ENCODE peak calls at places on chromosomes 12 and 14, in five cellular contexts. C, J, Z, B and W are unnamed samples. For H3K4me1, the result is how much of the 10 kb centered on the place peaks cover.

GRCh38 chr12:90499793-90500192 is 455.2 kb downstream of the CCER1 start:
- DNase-seq in C (no peak), J (no peak), B (no peak), Z (no peak), W (no peak)

GRCh38 chr12:72271741-72272661 is at the start of gene TRHDE:
- DNase-seq in J (peak), B (peak), C (peak), Z (peak), W (peak)

GRCh38 chr12:11497438-11497837 is 102.1 kb upstream of the PRB2 start:
- DNase-seq in C (no peak), J (no peak), B (no peak), Z (no peak), W (no peak)

GRCh38 chr12:31970199-31970598 is 11.0 kb downstream of the RESF1 start:
- DNase-seq in B (no peak), C (no peak), Z (no peak), J (no peak), W (no peak)

GRCh38 chr12:29559194-29559593 is 61.7 kb upstream of the OVCH1 start:
- DNase-seq in B (no peak), C (no peak), Z (no peak), J (no peak), W (no peak)

GRCh38 chr14:45140661-45141187 is 5.0 kb downstream of the FANCM start:
- DNase-seq in B (no peak), Z (no peak), C (no peak), J (no peak), W (no peak)

GRCh38 chr14:77105118-77105517 is 7.1 kb downstream of the CIPC start:
- DNase-seq in Z (no peak), C (no peak), J (no peak), B (no peak), W (no peak)

GRCh38 chr12:25653487-25654175 is 100.5 kb upstream of the LMNTD1 start:
- DNase-seq in J (no peak), B (no peak), C (no peak), Z (no peak), W (no peak)

GRCh38 chr14:100536721-100537700 is 50.2 kb downstream of the BEGAIN start:
- DNase-seq in Z (no peak), C (no peak), J (peak), B (peak), W (peak)

GRCh38 chr14:101776315-101776714 is 14.8 kb downstream of the PPP2R5C start:
- DNase-seq in Z (no peak), C (no peak), J (no peak), B (no peak), W (no peak)

GRCh38 chr12:28824849-28825248 is 324.2 kb upstream of the FAR2 start:
- DNase-seq in B (no peak), C (no peak), Z (no peak), J (no peak), W (no peak)

GRCh38 chr12:14611640-14612203 is 44.0 kb upstream of the PLBD1 start:
- DNase-seq in C (no peak), B (no peak), J (no peak), Z (no peak), W (no peak)

GRCh38 chr12:112809684-112810083 is 18.1 kb downstream of the RPH3A start:
- DNase-seq in J (no peak), Z (no peak), C (no peak), B (no peak), W (no peak)

DNA sequence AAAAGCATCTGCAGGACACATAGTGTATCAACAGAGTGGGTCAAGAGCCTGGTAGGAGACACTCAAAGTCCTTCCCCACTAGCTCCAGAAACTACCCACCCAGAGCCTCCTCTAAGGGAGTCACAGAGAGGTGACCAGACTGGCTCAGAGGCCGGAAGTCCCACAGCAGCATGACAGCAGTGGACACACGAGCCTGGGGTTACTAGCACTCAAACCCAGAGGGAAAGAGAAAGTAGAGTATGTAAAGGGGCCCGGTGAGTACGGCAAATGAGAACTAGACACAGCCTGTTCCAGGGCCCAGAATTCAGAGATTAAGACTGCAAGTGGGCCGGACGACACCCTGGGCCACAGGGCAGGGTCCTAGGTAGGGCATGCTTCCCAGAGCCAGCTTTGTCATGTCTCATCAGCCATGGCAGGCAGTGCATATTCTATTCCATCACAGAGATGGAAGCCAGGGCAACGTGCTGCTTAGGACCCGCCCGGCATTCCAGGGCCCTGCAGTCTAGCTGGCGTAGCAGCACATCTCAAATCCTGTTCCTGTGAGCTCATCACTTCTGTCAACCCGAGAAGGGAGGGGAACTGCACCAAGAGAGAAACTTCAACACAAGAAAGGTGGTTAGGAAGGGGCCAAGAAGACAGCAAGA is 4.2 kb downstream of the IFFO1 start:
- DNase-seq in J (peak), B (no peak), Z (peak), C (peak), W (peak)
- H3K27ac ChIP-seq in J (peak), B (peak), Z (peak), C (peak), W (peak)

GRCh38 chr12:19000836-19001235 is 128.7 kb upstream of the PLEKHA5 start:
- DNase-seq in Z (no peak), B (no peak), C (no peak), J (no peak), W (no peak)
- H3K4me1 ChIP-seq in Z (under half), B (under half), C (under half), J (under half), W (under half)

DNA sequence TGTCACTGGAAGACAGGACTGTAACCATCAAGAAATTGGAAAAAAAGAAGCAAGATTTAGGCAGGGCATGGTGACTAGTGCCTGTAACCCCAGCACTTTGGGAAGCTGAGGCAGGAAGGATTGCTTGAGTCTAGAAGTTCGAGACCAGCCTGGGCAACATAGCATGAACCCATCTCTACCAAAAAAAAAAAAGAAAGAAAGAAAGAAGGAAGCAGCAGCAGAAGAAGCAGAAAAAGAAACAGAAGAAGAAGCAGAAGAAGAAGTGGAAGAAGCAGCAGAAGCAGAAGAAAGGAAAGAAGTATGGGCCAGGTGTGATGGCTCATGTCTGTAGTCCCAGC is 30.5 kb upstream of the LGALS3 start:
- DNase-seq in B (no peak), Z (no peak), J (no peak), C (no peak), W (no peak)
- H3K27ac ChIP-seq in B (peak), Z (no peak), J (peak), C (no peak), W (peak)

GRCh38 chr14:67442139-67442906 is 30.4 kb upstream of the PLEK2 start:
- DNase-seq in C (no peak), J (no peak), Z (no peak), B (no peak), W (no peak)

GRCh38 chr14:67447033-67447381 is 35.0 kb upstream of the PLEK2 start:
- DNase-seq in J (no peak), B (no peak), C (no peak), Z (no peak), W (no peak)

GRCh38 chr14:67441672-67442071 is 29.7 kb upstream of the PLEK2 start:
- DNase-seq in B (no peak), C (no peak), J (no peak), Z (no peak), W (no peak)

GRCh38 chr14:67446371-67447032 is 34.5 kb upstream of the PLEK2 start:
- DNase-seq in Z (no peak), J (no peak), C (no peak), B (no peak), W (no peak)

GRCh38 chr14:67444395-67444794 is 32.4 kb upstream of the PLEK2 start:
- DNase-seq in C (no peak), Z (no peak), B (no peak), J (no peak), W (no peak)
- H3K4me1 ChIP-seq in C (under half), Z (under half), B (under half), J (under half), W (under half)